ENCODE peak calls at places on chromosomes 7 and 10, in ten cellular contexts. A is endothelial cell; Y is CD8-positive, alpha-beta memory T cell; M is esophagus muscularis mucosa; C is heart right ventricle; N is HS-5; P is effector memory CD8-positive, alpha-beta T cell; Q is H54; F is stimulated activated CD4-positive, alpha-beta T cell treated with anti-CD3 and anti-CD28 coated beads, Interleukin-15, amount 100 ng/mL, for 1 hour; I is Panc1. S is an unnamed sample.

GRCh38 chr7:35646289-35647033 is 48.5 kb downstream of the HERPUD2 start:
- DNase-seq in P (no peak), I (no peak), Q (no peak), C (no peak), M (no peak), A (no peak), F (no peak), N (no peak), Y (no peak), S (no peak)

GRCh38 chr10:124074471-124075109 is 18.8 kb downstream of the CHST15 start:
- DNase-seq in M (no peak), C (no peak), Q (no peak), Y (no peak), A (no peak), F (no peak), P (no peak), N (no peak), I (no peak), S (no peak)

GRCh38 chr10:88065384-88066049 is 202.1 kb downstream of the PTEN start:
- DNase-seq in P (no peak), A (no peak), Y (no peak), I (no peak), Q (no peak), M (no peak), C (no peak), F (no peak), N (no peak), S (no peak)

GRCh38 chr10:86389441-86390193 is 23.0 kb upstream of the GRID1 start:
- DNase-seq in Q (no peak), A (peak; percentile 67), I (no peak), C (no peak), Y (no peak), M (peak; percentile 83), F (no peak), P (no peak), N (no peak), S (no peak)

GRCh38 chr7:86926732-86927131 is 132.7 kb downstream of the ELAPOR2 start:
- DNase-seq in I (no peak), F (no peak), P (peak; percentile 11), Y (peak; percentile 36), M (no peak), A (peak; percentile 41), N (peak; percentile 51), Q (no peak), C (no peak), S (peak; percentile 24)

GRCh38 chr10:11115337-11115736 is 97.7 kb downstream of the CELF2 start:
- DNase-seq in A (no peak), I (no peak), P (no peak), N (no peak), F (no peak), Y (no peak), M (no peak), C (no peak), Q (no peak), S (no peak)

GRCh38 chr10:11435621-11436020 is 175.8 kb downstream of the USP6NL start:
- DNase-seq in I (no peak), C (no peak), F (no peak), A (no peak), P (no peak), Y (no peak), Q (no peak), N (no peak), M (no peak), S (no peak)

GRCh38 chr10:119061352-119061751 is 19.3 kb downstream of the EIF3A start:
- DNase-seq in Y (no peak), P (no peak), F (no peak), N (no peak), M (no peak), Q (no peak), C (no peak), A (no peak), I (no peak), S (no peak)

GRCh38 chr7:84801396-84801795 is 385.5 kb downstream of the SEMA3D start:
- DNase-seq in M (no peak), C (no peak), N (no peak), Q (no peak), A (no peak), I (no peak), Y (no peak), F (no peak), P (no peak), S (no peak)

GRCh38 chr7:101507791-101508252 is 121.3 kb downstream of the MYL10 start:
- DNase-seq in F (no peak), I (peak; percentile 47), Q (peak; percentile 35), Y (no peak), M (no peak), N (no peak), P (no peak), C (no peak), A (peak; percentile 80), S (peak; percentile 75)

GRCh38 chr10:4034907-4035581 is 250.0 kb upstream of the KLF6 start:
- DNase-seq in M (no peak), C (no peak), Q (peak; percentile 4), N (no peak), F (no peak), Y (no peak), P (no peak), I (no peak), A (no peak), S (no peak)

GRCh38 chr10:124249812-124250432 is 156.5 kb upstream of the CHST15 start:
- DNase-seq in Y (no peak), C (no peak), A (no peak), P (no peak), I (no peak), F (no peak), N (no peak), M (no peak), Q (no peak), S (no peak)

GRCh38 chr10:88042162-88043100 is 179.0 kb downstream of the PTEN start:
- DNase-seq in N (no peak), A (no peak), F (no peak), C (peak; percentile 17), Y (no peak), P (no peak), M (no peak), I (no peak), Q (no peak), S (peak; percentile 8)

GRCh38 chr7:71615017-71615416 is 483.1 kb downstream of the GALNT17 start:
- DNase-seq in Y (no peak), I (no peak), Q (no peak), C (peak; percentile 63), M (no peak), A (no peak), P (no peak), N (no peak), F (no peak), S (no peak)

GRCh38 chr7:134669845-134670373 is 23.3 kb downstream of the BPGM start:
- DNase-seq in P (peak; percentile 73), C (no peak), F (peak; percentile 53), Q (peak; percentile 56), A (peak; percentile 59), I (peak; percentile 99), Y (peak; percentile 82), M (no peak), N (peak; percentile 60), S (peak; percentile 75)

GRCh38 chr7:18212788-18213187 is 185.1 kb upstream of the PRPS1L1 start:
- DNase-seq in F (no peak), A (no peak), N (no peak), Y (no peak), M (no peak), Q (no peak), P (no peak), C (no peak), I (no peak), S (peak; percentile 28)

GRCh38 chr7:144641389-144642044 is 194.3 kb downstream of the TPK1 start:
- DNase-seq in N (no peak), Y (no peak), P (no peak), M (no peak), I (no peak), C (no peak), A (no peak), Q (no peak), F (no peak), S (no peak)

GRCh38 chr10:59623823-59624535 is 85.7 kb downstream of the SLC16A9 start:
- DNase-seq in M (no peak), Y (no peak), A (no peak), N (no peak), I (no peak), F (no peak), P (no peak), C (peak; percentile 62), Q (no peak), S (no peak)

GRCh38 chr10:43121444-43121843 is 16.8 kb upstream of the CSGALNACT2 start:
- DNase-seq in F (no peak), A (no peak), M (no peak), Q (no peak), C (no peak), P (no peak), I (no peak), N (no peak), Y (no peak), S (no peak)

GRCh38 chr7:118005021-118005420 is 131.8 kb upstream of the CTTNBP2 start:
- DNase-seq in N (no peak), P (no peak), I (no peak), Q (no peak), C (no peak), F (no peak), Y (no peak), M (no peak), A (no peak), S (no peak)

GRCh38 chr10:60808031-60808430 is 29.8 kb downstream of the CDK1 start:
- DNase-seq in N (no peak), P (no peak), Y (no peak), Q (no peak), M (no peak), A (no peak), I (no peak), F (no peak), C (no peak), S (no peak)

GRCh38 chr10:69179089-69179742 is 818 bp upstream of the SUPV3L1 start:
- DNase-seq in A (no peak), Q (no peak), C (no peak), P (peak; percentile 57), I (no peak), M (no peak), F (peak; percentile 3), Y (peak; percentile 81), N (no peak), S (peak; percentile 19)

GRCh38 chr10:113686028-113686427 is 6.3 kb downstream of the CASP7 start:
- DNase-seq in C (no peak), F (no peak), N (no peak), Y (no peak), I (no peak), M (no peak), A (no peak), Q (no peak), P (no peak), S (no peak)

GRCh38 chr10:53601260-53601875 is 828.8 kb upstream of the MBL2 start:
- DNase-seq in P (no peak), C (no peak), Q (no peak), A (no peak), N (peak; percentile 26), Y (no peak), F (no peak), I (peak; percentile 32), M (no peak), S (no peak)

GRCh38 chr7:50822716-50823115 is 40.0 kb upstream of the GRB10 start:
- DNase-seq in M (no peak), F (no peak), Y (no peak), P (no peak), N (no peak), Q (no peak), C (no peak), I (no peak), A (no peak), S (no peak)

GRCh38 chr10:102998508-102998907 is 80.4 kb downstream of the CNNM2 start:
- DNase-seq in I (no peak), Q (no peak), P (no peak), A (no peak), M (no peak), F (no peak), Y (no peak), C (no peak), N (no peak), S (no peak)

GRCh38 chr7:88337556-88337955 is 30.9 kb upstream of the STEAP4 start:
- DNase-seq in F (no peak), M (no peak), C (no peak), I (no peak), N (peak; percentile 45), Y (no peak), A (no peak), P (no peak), Q (peak; percentile 6), S (no peak)

GRCh38 chr7:82598958-82599357 is 155.4 kb upstream of the CACNA2D1 start:
- DNase-seq in P (no peak), F (no peak), I (no peak), N (no peak), Y (no peak), M (no peak), Q (no peak), A (no peak), C (no peak), S (no peak)

S was measured in BE2C.